ENCODE peak calls at places on chromosome 13, in six cellular contexts. U is stimulated activated CD8-positive, alpha-beta memory T cell treated with anti-CD3 and anti-CD28 coated beads, Interleukin-15, amount 100 ng/mL, for 4 hours; P is GM04503; L is posterior cingulate gyrus; T is naive B cell; K is thoracic aorta. R is an unnamed sample.

GRCh38 chr13:98576215-98576945 is 527 bp downstream of the STK24 start:
- DNase-seq in U (no peak), P (no peak), L (peak), T (peak), K (no peak), R (peak)

GRCh38 chr13:111210488-111210887 is 95.4 kb downstream of the ARHGEF7 start:
- DNase-seq in U (no peak), P (peak), L (peak), T (no peak), K (no peak), R (no peak)

GRCh38 chr13:20609145-20609544 is 42.2 kb downstream of the IFT88 start:
- DNase-seq in U (no peak), P (peak), L (no peak), T (no peak), K (no peak), R (no peak)

GRCh38 chr13:44523176-44524017 is 52.7 kb downstream of the TSC22D1 start:
- DNase-seq in U (no peak), P (peak), L (no peak), T (no peak), K (no peak), R (no peak)

GRCh38 chr13:51380269-51380668 is 40.8 kb downstream of the SERPINE3 start:
- DNase-seq in U (no peak), P (no peak), L (no peak), T (no peak), K (no peak), R (no peak)

GRCh38 chr13:51849145-51850101 is 4.4 kb upstream of the TMEM272 start:
- DNase-seq in U (no peak), P (no peak), L (no peak), T (no peak), K (no peak), R (no peak)

GRCh38 chr13:98333481-98333880 is 156.4 kb upstream of the RNF113B start:
- DNase-seq in U (no peak), P (no peak), L (no peak), T (no peak), K (no peak), R (no peak)

GRCh38 chr13:32010137-32010536 is 21.4 kb upstream of the FRY start:
- DNase-seq in U (no peak), P (peak), L (no peak), T (no peak), K (no peak), R (no peak)

GRCh38 chr13:39596176-39596575 is 6.8 kb downstream of the LHFPL6 start:
- DNase-seq in U (no peak), P (no peak), L (no peak), T (no peak), K (no peak), R (no peak)

GRCh38 chr13:50576156-50576555 is 267.3 kb downstream of the DLEU7 start:
- DNase-seq in U (no peak), P (no peak), L (no peak), T (no peak), K (no peak), R (no peak)

GRCh38 chr13:27442071-27442647 is 8.2 kb downstream of the MTIF3 start:
- DNase-seq in U (no peak), P (no peak), L (no peak), T (no peak), K (no peak), R (no peak)

GRCh38 chr13:26503826-26504594 is 53.5 kb upstream of the WASF3 start:
- DNase-seq in U (no peak), P (no peak), L (no peak), T (no peak), K (no peak), R (no peak)

R was measured in effector memory CD8-positive, alpha-beta T cell.